ENCODE peak calls at places on chromosomes 11 and 22, in four cellular contexts. K, M, R and N are unnamed samples.

GRCh38 chr11:68934321-68934645 is 30.6 kb downstream of the IGHMBP2 start:
- DNase-seq in M (no peak), R (no peak), K (no peak), N (no peak)

GRCh38 chr11:9662273-9662672 is 1.6 kb upstream of the SWAP70 start:
- DNase-seq in R (no peak), K (peak; percentile 74), M (no peak), N (no peak)

GRCh38 chr22:21443735-21444421 is 23.3 kb upstream of the TMEM191C start:
- DNase-seq in M (peak; percentile 61), K (no peak), R (no peak), N (no peak)

GRCh38 chr11:79262221-79262620 is 178.6 kb downstream of the TENM4 start:
- DNase-seq in K (no peak), R (no peak), M (no peak), N (no peak)

GRCh38 chr11:39678996-39679395 is 1780.5 kb downstream of the LRRC4C start:
- DNase-seq in K (no peak), R (no peak), M (no peak), N (peak; percentile 18)

GRCh38 chr22:28600546-28601143 is 79.0 kb downstream of the TTC28 start:
- DNase-seq in R (peak; percentile 58), M (no peak), K (peak; percentile 70), N (peak; percentile 56)

GRCh38 chr11:62858201-62858600 is 18.8 kb upstream of the WDR74 start:
- DNase-seq in M (no peak), R (no peak), K (no peak), N (no peak)

GRCh38 chr22:41469218-41469851 is 418 bp downstream of the ACO2 start:
- DNase-seq in K (peak; percentile 48), R (no peak), M (no peak), N (no peak)

GRCh38 chr11:13429836-13430235 is 33.2 kb downstream of the BTBD10 start:
- DNase-seq in K (no peak), M (no peak), R (no peak), N (no peak)

GRCh38 chr22:50627452-50627913 is 469 bp downstream of the ARSA start:
- DNase-seq in R (peak; percentile 23), K (peak; percentile 39), M (peak; percentile 85), N (peak; percentile 21)

GRCh38 chr22:36569999-36570398 is 41.0 kb upstream of the EIF3D start:
- DNase-seq in R (peak; percentile 53), K (no peak), M (no peak), N (peak; percentile 40)

GRCh38 chr22:19446603-19447387 is 716 bp downstream of the C22orf39 start:
- DNase-seq in K (no peak), M (no peak), R (no peak), N (no peak)

GRCh38 chr11:122105009-122105828 is 10.8 kb downstream of the BLID start:
- DNase-seq in R (peak; percentile 12), K (no peak), M (no peak), N (no peak)

GRCh38 chr22:45309422-45310227 is at the start of gene FAM118A:
- DNase-seq in R (peak; percentile 94), K (peak; percentile 96), M (peak; percentile 100), N (peak; percentile 92)
- TF ChIP-seq CTCF in R (no peak), K (no peak), M (peak; percentile 38), N (no peak)

GRCh38 chr22:43270314-43270908 is 72.8 kb downstream of the SCUBE1 start:
- DNase-seq in M (no peak), R (no peak), K (no peak), N (no peak)
- TF ChIP-seq CTCF in M (peak; percentile 35), R (no peak), K (peak; percentile 16), N (peak; percentile 13)

GRCh38 chr11:2566223-2567025 is 121.6 kb downstream of the KCNQ1 start:
- DNase-seq in R (no peak), M (no peak), K (no peak), N (no peak)
- TF ChIP-seq CTCF in R (no peak), M (no peak), K (no peak), N (no peak)

DNA sequence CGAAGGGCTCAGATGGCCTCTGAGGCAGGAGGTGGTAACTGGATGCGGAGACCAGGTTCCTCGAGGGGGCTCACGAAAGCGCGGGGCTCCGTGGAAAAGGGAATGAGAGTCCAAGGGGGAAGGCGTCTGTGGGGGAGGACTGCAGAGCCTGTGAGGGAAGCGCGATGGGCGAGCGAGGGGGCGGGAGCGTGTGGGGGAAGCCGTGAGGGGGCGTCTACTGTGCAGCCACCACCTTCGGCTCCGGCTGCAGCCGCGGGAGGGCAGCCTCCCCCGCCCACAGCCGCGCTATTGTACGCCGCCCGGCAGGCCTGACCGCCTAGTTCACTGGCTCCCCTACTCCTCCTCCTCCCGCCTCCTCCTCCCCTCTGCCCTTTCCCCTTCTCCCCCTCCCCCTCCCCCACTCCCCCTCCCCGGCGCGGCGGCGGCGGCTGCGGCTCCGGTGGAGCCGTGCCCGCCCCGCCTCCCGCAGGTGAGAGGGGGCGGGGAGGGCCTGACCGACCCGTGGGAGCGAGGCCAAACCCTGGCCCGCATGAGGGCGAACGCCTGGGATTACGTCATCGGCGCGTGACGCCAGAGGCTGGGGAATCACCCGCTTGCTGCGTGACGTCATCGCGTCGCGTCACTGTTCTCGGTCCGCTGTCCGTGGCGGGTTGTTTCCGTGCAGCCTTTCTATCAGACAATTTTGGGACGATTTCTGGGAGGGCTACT is at the start of gene PAK1:
- DNase-seq in R (peak; percentile 92), M (peak; percentile 95), K (peak; percentile 91), N (peak; percentile 83)
- TF ChIP-seq CTCF in R (peak; percentile 8), M (no peak), K (peak; percentile 24), N (no peak)

GRCh38 chr22:38141574-38141973 is 31.1 kb upstream of the BAIAP2L2 start:
- DNase-seq in K (no peak), R (no peak), M (no peak), N (no peak)

GRCh38 chr22:38139901-38140300 is 29.4 kb upstream of the BAIAP2L2 start:
- DNase-seq in M (no peak), K (no peak), R (no peak), N (no peak)

GRCh38 chr22:38148252-38148651 is 33.4 kb downstream of the PLA2G6 start:
- DNase-seq in M (no peak), K (no peak), R (peak; percentile 68), N (peak; percentile 76)

GRCh38 chr22:38142606-38143005 is 32.1 kb upstream of the BAIAP2L2 start:
- DNase-seq in K (no peak), R (no peak), M (no peak), N (no peak)

GRCh38 chr22:38144025-38144405 is 33.5 kb upstream of the BAIAP2L2 start:
- DNase-seq in R (no peak), K (peak; percentile 34), M (no peak), N (no peak)
- TF ChIP-seq CTCF in R (no peak), K (peak; percentile 14), M (no peak), N (no peak)

DNA sequence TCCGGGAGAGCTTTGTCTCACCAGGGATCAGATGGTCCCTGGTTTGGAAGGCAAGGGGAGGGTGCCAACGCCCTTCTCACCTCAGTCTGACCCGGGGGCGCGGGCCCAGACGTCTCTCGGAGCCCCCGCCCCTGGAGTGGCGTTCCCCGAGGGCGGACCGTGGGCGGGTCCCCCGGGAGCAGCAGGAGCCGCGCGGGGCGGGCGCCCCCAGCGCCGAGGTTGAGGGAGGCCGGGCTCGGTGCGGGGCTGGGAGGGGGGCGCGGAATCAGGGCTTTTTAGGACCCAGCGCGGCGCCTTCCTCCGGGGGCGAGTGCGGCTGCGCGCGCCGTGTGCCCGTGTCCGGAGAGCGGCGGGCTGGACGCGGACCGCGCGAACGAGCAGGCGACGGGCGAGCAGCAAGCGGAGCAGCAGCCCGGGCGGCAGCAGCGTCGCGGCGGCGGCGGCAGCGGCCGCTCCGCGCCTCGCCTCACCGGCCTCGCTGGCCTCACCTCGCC is at the start of gene KCNC1:
- DNase-seq in M (peak; percentile 88), K (no peak), R (peak; percentile 23), N (no peak)
- TF ChIP-seq CTCF in M (no peak), K (no peak), R (no peak), N (no peak)

DNA sequence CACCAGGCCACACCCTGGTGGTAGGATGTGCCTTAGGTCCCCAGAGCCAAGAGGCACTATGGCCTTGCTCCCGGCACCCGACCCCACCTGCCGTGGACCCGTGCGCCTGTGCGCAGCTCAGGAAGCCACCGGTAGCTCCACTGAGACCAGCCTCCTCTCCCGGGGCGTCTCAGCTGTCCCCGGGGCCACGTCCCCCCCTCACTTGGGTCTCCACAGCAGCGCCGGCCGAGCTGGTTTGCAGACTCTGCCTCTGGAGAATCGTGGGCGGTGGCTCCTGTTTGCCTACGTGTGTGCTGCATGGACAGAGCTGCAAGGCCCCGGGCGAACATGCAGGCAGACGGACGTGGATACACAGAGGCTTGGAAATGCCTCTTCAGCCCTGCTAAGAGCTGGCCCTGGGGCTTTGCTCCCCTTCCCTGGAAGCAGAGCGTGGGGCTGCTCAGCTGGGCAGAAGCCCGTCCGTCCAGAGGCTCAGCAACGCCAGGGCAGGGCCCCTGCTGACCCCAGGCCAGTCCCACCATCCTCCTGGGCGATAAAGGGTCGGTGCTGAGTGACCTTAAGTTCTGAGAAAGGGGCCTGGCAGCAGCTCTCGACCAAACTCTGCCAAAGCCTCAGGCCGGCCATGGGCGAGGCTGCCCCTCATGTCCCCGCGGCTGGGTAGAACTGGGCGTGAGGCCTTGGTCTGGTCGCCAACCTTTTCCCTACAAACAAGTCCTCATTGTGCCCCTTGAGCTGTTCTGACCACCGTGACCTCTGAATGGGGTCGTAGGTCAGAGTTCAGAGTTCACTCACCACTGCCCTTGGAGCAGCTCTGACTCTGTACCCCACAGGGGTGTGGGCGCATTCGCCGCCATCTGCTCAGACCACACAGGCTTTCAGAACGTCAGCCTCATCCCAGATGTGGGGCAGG is 15.2 kb upstream of the MUC5B start:
- DNase-seq in M (peak; percentile 77), K (peak; percentile 1), R (no peak), N (no peak)
- TF ChIP-seq CTCF in M (no peak), K (no peak), R (no peak), N (no peak)

GRCh38 chr11:70381872-70382842 is 16.2 kb upstream of the CTTN start:
- DNase-seq in K (no peak), M (no peak), R (no peak), N (no peak)
- TF ChIP-seq CTCF in K (no peak), M (no peak), R (no peak), N (no peak)

GRCh38 chr11:118290923-118291322 is 13.6 kb upstream of the CD3E start:
- DNase-seq in M (no peak), R (peak; percentile 79), K (peak; percentile 64), N (peak; percentile 75)
- TF ChIP-seq CTCF in M (peak; percentile 76), R (peak; percentile 64), K (peak; percentile 32), N (peak; percentile 43)